ENCODE peak calls at places on chromosomes 7 and 10, in five cellular contexts. One of them, this sample, is unnamed.

GRCh38 chr7:32476816-32477648 is 13.1 kb downstream of the LSM5 start:
- DNase-seq in Peyer's patch: no peak
- DNase-seq in gastrocnemius medialis: no peak
- DNase-seq in AG04450: no peak
- DNase-seq in cardiac muscle cell: no peak
- DNase-seq in this sample: no peak

GRCh38 chr7:33654641-33655040 is 250.7 kb upstream of the BMPER start:
- DNase-seq in gastrocnemius medialis: no peak
- DNase-seq in AG04450: no peak
- DNase-seq in cardiac muscle cell: no peak
- DNase-seq in Peyer's patch: no peak
- DNase-seq in this sample: no peak

GRCh38 chr7:74344128-74344496 is 54.9 kb downstream of the CLIP2 start:
- DNase-seq in AG04450: no peak
- DNase-seq in cardiac muscle cell: peak
- DNase-seq in gastrocnemius medialis: no peak
- DNase-seq in Peyer's patch: no peak
- DNase-seq in this sample: no peak

GRCh38 chr7:123865517-123866117 is 20.6 kb downstream of the HYAL4 start:
- DNase-seq in Peyer's patch: peak
- DNase-seq in gastrocnemius medialis: peak
- DNase-seq in AG04450: peak
- DNase-seq in cardiac muscle cell: peak
- DNase-seq in this sample: peak

GRCh38 chr7:26955516-26955915 is 91.1 kb upstream of the SKAP2 start:
- DNase-seq in gastrocnemius medialis: no peak
- DNase-seq in AG04450: no peak
- DNase-seq in cardiac muscle cell: no peak
- DNase-seq in Peyer's patch: no peak
- DNase-seq in this sample: no peak

GRCh38 chr7:135207739-135208416 is 3.4 kb downstream of the WDR91 start:
- DNase-seq in cardiac muscle cell: no peak
- DNase-seq in Peyer's patch: no peak
- DNase-seq in AG04450: no peak
- DNase-seq in gastrocnemius medialis: no peak
- DNase-seq in this sample: no peak

GRCh38 chr7:15780271-15780670 is 93.8 kb upstream of the MEOX2 start:
- DNase-seq in AG04450: no peak
- DNase-seq in gastrocnemius medialis: no peak
- DNase-seq in cardiac muscle cell: peak
- DNase-seq in Peyer's patch: no peak
- DNase-seq in this sample: no peak

GRCh38 chr7:152522551-152522950 is 86.7 kb upstream of the KMT2C start:
- DNase-seq in AG04450: no peak
- DNase-seq in gastrocnemius medialis: peak
- DNase-seq in cardiac muscle cell: peak
- DNase-seq in Peyer's patch: no peak
- DNase-seq in this sample: no peak

GRCh38 chr7:2528481-2529095 is 9.0 kb downstream of the LFNG start:
- DNase-seq in Peyer's patch: no peak
- DNase-seq in AG04450: no peak
- DNase-seq in gastrocnemius medialis: no peak
- DNase-seq in cardiac muscle cell: no peak
- DNase-seq in this sample: no peak

GRCh38 chr10:114821915-114822770 is 563 bp downstream of the FHIP2A start:
- DNase-seq in AG04450: no peak
- DNase-seq in Peyer's patch: peak
- DNase-seq in gastrocnemius medialis: peak
- DNase-seq in cardiac muscle cell: peak
- DNase-seq in this sample: no peak

GRCh38 chr7:46855851-46856250 is 726.1 kb downstream of the TNS3 start:
- DNase-seq in gastrocnemius medialis: no peak
- DNase-seq in Peyer's patch: no peak
- DNase-seq in cardiac muscle cell: no peak
- DNase-seq in AG04450: no peak
- DNase-seq in this sample: no peak

GRCh38 chr7:44341399-44341798 is 16.0 kb upstream of the CAMK2B start:
- DNase-seq in cardiac muscle cell: no peak
- DNase-seq in AG04450: no peak
- DNase-seq in gastrocnemius medialis: no peak
- DNase-seq in Peyer's patch: no peak
- DNase-seq in this sample: no peak

GRCh38 chr7:34107306-34107705 is 202.0 kb downstream of the BMPER start:
- DNase-seq in AG04450: no peak
- DNase-seq in gastrocnemius medialis: peak
- DNase-seq in cardiac muscle cell: peak
- DNase-seq in Peyer's patch: no peak
- DNase-seq in this sample: no peak

GRCh38 chr7:22642454-22642853 is 84.5 kb upstream of the IL6 start:
- DNase-seq in cardiac muscle cell: no peak
- DNase-seq in gastrocnemius medialis: no peak
- DNase-seq in Peyer's patch: no peak
- DNase-seq in AG04450: no peak
- DNase-seq in this sample: no peak

GRCh38 chr10:116683821-116684220 is 58.5 kb downstream of the HSPA12A start:
- DNase-seq in Peyer's patch: no peak
- DNase-seq in gastrocnemius medialis: no peak
- DNase-seq in AG04450: no peak
- DNase-seq in cardiac muscle cell: no peak
- DNase-seq in this sample: no peak

GRCh38 chr7:33790746-33791145 is 114.6 kb upstream of the BMPER start:
- DNase-seq in cardiac muscle cell: no peak
- DNase-seq in AG04450: no peak
- DNase-seq in Peyer's patch: no peak
- DNase-seq in gastrocnemius medialis: no peak
- DNase-seq in this sample: no peak

GRCh38 chr7:29841926-29842671 is 35.8 kb downstream of the WIPF3 start:
- DNase-seq in cardiac muscle cell: no peak
- DNase-seq in gastrocnemius medialis: no peak
- DNase-seq in Peyer's patch: no peak
- DNase-seq in AG04450: no peak
- DNase-seq in this sample: no peak

GRCh38 chr10:110059965-110060364 is 52.2 kb downstream of the ADD3 start:
- DNase-seq in cardiac muscle cell: peak
- DNase-seq in Peyer's patch: no peak
- DNase-seq in gastrocnemius medialis: no peak
- DNase-seq in AG04450: no peak
- DNase-seq in this sample: no peak

GRCh38 chr10:28375399-28376354 is 72.8 kb upstream of the MPP7 start:
- DNase-seq in gastrocnemius medialis: no peak
- DNase-seq in cardiac muscle cell: peak
- DNase-seq in Peyer's patch: no peak
- DNase-seq in AG04450: peak
- DNase-seq in this sample: peak

GRCh38 chr7:107996072-107996824 is 6.7 kb downstream of the LAMB1 start:
- DNase-seq in AG04450: no peak
- DNase-seq in Peyer's patch: no peak
- DNase-seq in cardiac muscle cell: no peak
- DNase-seq in gastrocnemius medialis: no peak
- DNase-seq in this sample: peak

GRCh38 chr10:73234695-73235094 is 12.4 kb downstream of the DNAJC9 start:
- DNase-seq in AG04450: no peak
- DNase-seq in gastrocnemius medialis: no peak
- DNase-seq in Peyer's patch: no peak
- DNase-seq in cardiac muscle cell: no peak
- DNase-seq in this sample: no peak

GRCh38 chr10:73228247-73228646 is 18.8 kb downstream of the DNAJC9 start:
- DNase-seq in AG04450: no peak
- DNase-seq in gastrocnemius medialis: no peak
- DNase-seq in cardiac muscle cell: peak
- DNase-seq in Peyer's patch: no peak
- DNase-seq in this sample: no peak

GRCh38 chr10:73229567-73229966 is 17.5 kb downstream of the DNAJC9 start:
- DNase-seq in Peyer's patch: no peak
- DNase-seq in cardiac muscle cell: no peak
- DNase-seq in gastrocnemius medialis: no peak
- DNase-seq in AG04450: no peak
- DNase-seq in this sample: no peak

GRCh38 chr10:73233883-73234282 is 13.2 kb downstream of the DNAJC9 start:
- DNase-seq in AG04450: no peak
- DNase-seq in cardiac muscle cell: no peak
- DNase-seq in Peyer's patch: no peak
- DNase-seq in gastrocnemius medialis: no peak
- DNase-seq in this sample: no peak

DNA sequence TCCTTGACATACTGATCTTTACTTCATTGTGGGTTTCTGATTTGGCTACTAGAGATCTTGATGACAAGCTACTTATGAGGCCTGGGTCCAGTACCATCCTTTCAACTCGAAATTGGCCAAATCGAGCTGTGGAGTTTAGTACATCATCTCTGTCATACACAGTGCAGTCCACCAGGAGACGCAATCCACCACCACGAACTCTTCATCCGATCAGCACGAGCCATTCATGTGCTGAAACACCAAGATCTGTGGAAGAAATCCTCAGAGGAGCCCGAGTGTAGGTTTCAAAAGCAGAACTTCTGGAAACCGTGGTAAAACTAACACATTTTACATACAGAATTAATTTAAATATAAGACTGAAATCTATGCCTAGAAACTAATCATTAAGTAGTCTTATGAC is 14.2 kb downstream of the DNAJC9 start:
- DNase-seq in cardiac muscle cell: no peak
- DNase-seq in AG04450: no peak
- DNase-seq in gastrocnemius medialis: no peak
- DNase-seq in Peyer's patch: no peak
- DNase-seq in this sample: no peak
- TF ChIP-seq CTCF in cardiac muscle cell: no peak
- TF ChIP-seq CTCF in AG04450: peak
- TF ChIP-seq CTCF in gastrocnemius medialis: no peak
- TF ChIP-seq CTCF in Peyer's patch: no peak
- TF ChIP-seq CTCF in this sample: no peak

GRCh38 chr10:124744047-124744687 is at the start of gene FAM53B:
- DNase-seq in AG04450: no peak
- DNase-seq in Peyer's patch: peak
- DNase-seq in cardiac muscle cell: peak
- DNase-seq in gastrocnemius medialis: peak
- DNase-seq in this sample: no peak

GRCh38 chr10:124745678-124746077 is 1.5 kb upstream of the FAM53B start:
- DNase-seq in Peyer's patch: no peak
- DNase-seq in AG04450: no peak
- DNase-seq in gastrocnemius medialis: no peak
- DNase-seq in cardiac muscle cell: peak
- DNase-seq in this sample: no peak

GRCh38 chr10:124744688-124745055 is 494 bp upstream of the FAM53B start:
- DNase-seq in AG04450: no peak
- DNase-seq in gastrocnemius medialis: no peak
- DNase-seq in cardiac muscle cell: peak
- DNase-seq in Peyer's patch: no peak
- DNase-seq in this sample: no peak

GRCh38 chr10:124746992-124747391 is 2.8 kb upstream of the FAM53B start:
- DNase-seq in cardiac muscle cell: no peak
- DNase-seq in Peyer's patch: no peak
- DNase-seq in AG04450: no peak
- DNase-seq in gastrocnemius medialis: no peak
- DNase-seq in this sample: no peak

DNA sequence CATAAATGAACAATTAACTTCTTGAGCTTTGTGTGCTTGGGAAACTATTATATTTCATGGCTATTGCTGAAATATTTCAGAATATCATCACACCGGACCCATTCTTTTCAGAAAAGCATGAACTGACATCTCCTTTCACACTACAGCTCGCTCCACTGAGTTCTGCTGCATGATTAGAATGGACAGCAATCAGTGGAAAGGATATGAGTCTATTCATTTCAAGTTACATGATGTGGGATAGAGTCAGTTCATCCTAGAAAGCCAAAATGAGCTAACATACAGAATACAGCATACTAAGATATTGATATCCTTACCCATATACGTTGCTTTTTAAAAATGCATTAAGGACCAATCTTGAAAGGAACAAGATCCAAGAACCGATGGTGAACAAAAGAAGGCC is 1.1 kb upstream of the FAM53B start:
- DNase-seq in AG04450: no peak
- DNase-seq in gastrocnemius medialis: no peak
- DNase-seq in cardiac muscle cell: no peak
- DNase-seq in Peyer's patch: no peak
- DNase-seq in this sample: no peak
- H3K4me3 ChIP-seq in AG04450: no peak
- H3K4me3 ChIP-seq in gastrocnemius medialis: no peak
- H3K4me3 ChIP-seq in cardiac muscle cell: no peak
- H3K4me3 ChIP-seq in Peyer's patch: no peak
- H3K4me3 ChIP-seq in this sample: no peak

DNA sequence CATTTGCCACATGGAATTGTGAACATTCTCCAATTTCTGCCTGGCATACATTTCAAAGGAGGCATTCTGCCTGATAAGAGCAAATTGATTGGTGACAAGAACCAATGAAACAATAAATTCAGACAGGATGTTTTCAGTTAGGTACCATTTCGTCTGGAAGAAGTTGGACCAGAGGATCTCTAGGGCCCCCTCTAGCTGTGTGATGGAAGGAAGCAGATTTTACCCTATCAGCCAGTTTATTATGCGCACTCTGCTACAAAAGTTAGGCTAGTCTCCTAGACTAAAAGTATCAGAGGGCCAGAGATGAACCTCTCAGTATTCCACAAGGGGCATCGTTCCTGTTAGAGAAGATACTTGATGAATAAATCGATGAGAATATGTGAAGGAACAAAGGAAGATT is 118.0 kb downstream of the BUB3 start:
- DNase-seq in gastrocnemius medialis: no peak
- DNase-seq in AG04450: no peak
- DNase-seq in Peyer's patch: no peak
- DNase-seq in cardiac muscle cell: no peak
- DNase-seq in this sample: no peak
- TF ChIP-seq CTCF in gastrocnemius medialis: no peak
- TF ChIP-seq CTCF in AG04450: no peak
- TF ChIP-seq CTCF in Peyer's patch: no peak
- TF ChIP-seq CTCF in cardiac muscle cell: peak
- TF ChIP-seq CTCF in this sample: peak

GRCh38 chr10:133277277-133277992 is 767 bp upstream of the ADAM8 start:
- DNase-seq in cardiac muscle cell: no peak
- DNase-seq in Peyer's patch: no peak
- DNase-seq in gastrocnemius medialis: no peak
- DNase-seq in AG04450: no peak
- DNase-seq in this sample: no peak

GRCh38 chr10:133275683-133276092 is 980 bp downstream of the ADAM8 start:
- DNase-seq in cardiac muscle cell: no peak
- DNase-seq in gastrocnemius medialis: no peak
- DNase-seq in Peyer's patch: peak
- DNase-seq in AG04450: no peak
- DNase-seq in this sample: no peak

GRCh38 chr10:133274751-133275682 is 1.7 kb downstream of the ADAM8 start:
- DNase-seq in gastrocnemius medialis: no peak
- DNase-seq in cardiac muscle cell: no peak
- DNase-seq in AG04450: no peak
- DNase-seq in Peyer's patch: peak
- DNase-seq in this sample: no peak

GRCh38 chr10:133276435-133277201 is at the start of gene ADAM8:
- DNase-seq in cardiac muscle cell: no peak
- DNase-seq in Peyer's patch: peak
- DNase-seq in AG04450: no peak
- DNase-seq in gastrocnemius medialis: no peak
- DNase-seq in this sample: no peak

DNA sequence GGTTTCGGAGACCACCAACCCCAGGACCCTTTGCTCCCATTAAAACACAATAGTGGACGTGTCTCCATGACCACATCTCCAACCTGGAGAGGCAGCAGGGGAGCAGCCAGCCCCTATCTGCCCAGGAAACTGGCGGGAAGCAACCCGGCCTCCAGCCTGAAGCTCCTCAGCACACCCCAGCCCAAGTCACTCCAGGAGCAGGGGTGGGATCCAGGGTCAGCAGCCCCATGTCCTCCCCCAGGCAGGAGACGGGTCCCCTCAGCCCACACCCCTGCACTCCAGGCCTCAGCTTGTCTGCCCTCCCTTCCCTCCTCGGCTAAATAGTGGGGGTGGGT is 601 bp downstream of the ADAM8 start:
- DNase-seq in gastrocnemius medialis: no peak
- DNase-seq in Peyer's patch: no peak
- DNase-seq in cardiac muscle cell: no peak
- DNase-seq in AG04450: no peak
- DNase-seq in this sample: no peak
- H3K4me3 ChIP-seq in gastrocnemius medialis: no peak
- H3K4me3 ChIP-seq in Peyer's patch: peak
- H3K4me3 ChIP-seq in cardiac muscle cell: no peak
- H3K4me3 ChIP-seq in AG04450: no peak
- H3K4me3 ChIP-seq in this sample: no peak